ENCODE peak calls at places on chromosomes 11 and 22, in six cellular contexts. Q is T follicular helper cell; Y is epithelial cell of esophagus; G is LoVo; V is CD8-positive, alpha-beta memory T cell; L is stimulated activated CD4-positive, alpha-beta T cell treated with anti-CD3 and anti-CD28 coated beads, Interleukin-2, amount 100 ng/mL, for 24 hours. M is an unnamed sample.

GRCh38 chr22:45263790-45264269 is 20.9 kb upstream of the UPK3A start:
- DNase-seq in Q (no peak), Y (peak), G (no peak), V (no peak), L (no peak), M (peak)

GRCh38 chr11:119368121-119369034 is 13.1 kb downstream of the USP2 start:
- DNase-seq in Q (no peak), Y (no peak), G (peak), V (no peak), L (no peak), M (no peak)

GRCh38 chr22:49789289-49790141 is 38.2 kb downstream of the BRD1 start:
- DNase-seq in Q (peak), Y (peak), G (no peak), V (peak), L (peak), M (no peak)

GRCh38 chr11:984576-984975 is 51.9 kb downstream of the MUC6 start:
- DNase-seq in Q (no peak), Y (no peak), G (no peak), V (no peak), L (no peak), M (no peak)

GRCh38 chr22:41501209-41501608 is 32.3 kb downstream of the ACO2 start:
- DNase-seq in Q (no peak), Y (peak), G (no peak), V (no peak), L (no peak), M (no peak)

GRCh38 chr11:96154802-96155520 is 188.0 kb downstream of the MAML2 start:
- DNase-seq in Q (no peak), Y (peak), G (no peak), V (no peak), L (no peak), M (no peak)

GRCh38 chr11:75557649-75558494 is 4.2 kb upstream of the SERPINH1 start:
- DNase-seq in Q (no peak), Y (peak), G (no peak), V (no peak), L (no peak), M (no peak)

GRCh38 chr22:19875531-19876313 is 21.0 kb upstream of the GNB1L start:
- DNase-seq in Q (no peak), Y (no peak), G (peak), V (no peak), L (no peak), M (peak)

GRCh38 chr11:3060436-3061025 is 3.3 kb upstream of the CARS1 start:
- DNase-seq in Q (no peak), Y (no peak), G (no peak), V (no peak), L (no peak), M (no peak)

GRCh38 chr11:84468255-84468654 is 1158.9 kb downstream of the DLG2 start:
- DNase-seq in Q (no peak), Y (no peak), G (no peak), V (no peak), L (no peak), M (no peak)

GRCh38 chr11:73983764-73984543 is 1.3 kb upstream of the UCP2 start:
- DNase-seq in Q (no peak), Y (no peak), G (no peak), V (no peak), L (no peak), M (peak)

GRCh38 chr11:73553266-73553665 is 44.6 kb downstream of the FAM168A start:
- DNase-seq in Q (no peak), Y (no peak), G (no peak), V (no peak), L (no peak), M (no peak)

GRCh38 chr11:113684558-113684957 is 21.6 kb downstream of the TMPRSS5 start:
- DNase-seq in Q (no peak), Y (no peak), G (no peak), V (no peak), L (no peak), M (no peak)

M was measured in glutamatergic neuron.